ENCODE peak calls at places on chromosomes 13 and 19, in nine cellular contexts. F is AG04449; L is fibroblast of mammary gland; X is suprapubic skin; J is GM06990; P is AG09309; V is lower leg skin; I is CD4-positive, alpha-beta memory T cell; Q is heart right ventricle. U is an unnamed sample.

GRCh38 chr13:61144834-61145593 is 270.6 kb downstream of the PCDH20 start:
- DNase-seq in F (no peak), L (no peak), X (no peak), J (no peak), P (no peak), V (no peak), I (no peak), Q (no peak), U (no peak)

GRCh38 chr19:29831041-29831548 is 19.3 kb downstream of the CCNE1 start:
- DNase-seq in F (no peak), L (no peak), X (peak; percentile 43), J (peak; percentile 31), P (no peak), V (no peak), I (peak; percentile 81), Q (no peak), U (peak; percentile 78)

GRCh38 chr13:44103721-44104490 is 224.2 kb downstream of the LACC1 start:
- DNase-seq in F (no peak), L (no peak), X (no peak), J (no peak), P (no peak), V (no peak), I (no peak), Q (no peak), U (no peak)

GRCh38 chr19:8468761-8469458 is 24.1 kb downstream of the HNRNPM start:
- DNase-seq in F (no peak), L (peak; percentile 69), X (no peak), J (no peak), P (no peak), V (no peak), I (no peak), Q (no peak), U (peak; percentile 69)

GRCh38 chr19:29372921-29373797 is 152.6 kb upstream of the VSTM2B start:
- DNase-seq in F (no peak), L (no peak), X (no peak), J (no peak), P (no peak), V (peak; percentile 60), I (no peak), Q (no peak), U (no peak)

GRCh38 chr13:83377486-83377885 is 504.8 kb downstream of the SLITRK1 start:
- DNase-seq in F (no peak), L (peak; percentile 41), X (no peak), J (no peak), P (no peak), V (no peak), I (no peak), Q (no peak), U (no peak)

GRCh38 chr13:112842343-112842856 is 126.6 kb upstream of the MCF2L start:
- DNase-seq in F (no peak), L (peak; percentile 44), X (no peak), J (no peak), P (no peak), V (no peak), I (no peak), Q (peak; percentile 61), U (no peak)

GRCh38 chr19:54464624-54465266 is 1.2 kb upstream of the LENG9 start:
- DNase-seq in F (no peak), L (peak; percentile 62), X (peak; percentile 96), J (peak; percentile 93), P (no peak), V (peak; percentile 98), I (peak; percentile 61), Q (peak; percentile 88), U (peak; percentile 54)

GRCh38 chr13:111115841-111116500 is 861 bp downstream of the ARHGEF7 start:
- DNase-seq in F (peak; percentile 19), L (peak; percentile 91), X (no peak), J (no peak), P (peak; percentile 77), V (peak; percentile 93), I (no peak), Q (peak; percentile 78), U (no peak)

GRCh38 chr13:97267418-97268059 is 45.4 kb downstream of the MBNL2 start:
- DNase-seq in F (no peak), L (no peak), X (no peak), J (no peak), P (no peak), V (no peak), I (no peak), Q (no peak), U (no peak)

GRCh38 chr19:17677002-17677401 is 11.2 kb downstream of the UNC13A start:
- DNase-seq in F (no peak), L (no peak), X (no peak), J (no peak), P (no peak), V (no peak), I (no peak), Q (no peak), U (no peak)

GRCh38 chr19:5603626-5604025 is 18.9 kb downstream of the SAFB2 start:
- DNase-seq in F (no peak), L (no peak), X (no peak), J (no peak), P (no peak), V (no peak), I (no peak), Q (no peak), U (no peak)

GRCh38 chr13:37109080-37109678 is 3.7 kb upstream of the CSNK1A1L start:
- DNase-seq in F (no peak), L (peak; percentile 65), X (no peak), J (no peak), P (no peak), V (no peak), I (no peak), Q (peak; percentile 23), U (peak; percentile 8)

GRCh38 chr13:74778946-74779345 is 644.7 kb upstream of the KLF12 start:
- DNase-seq in F (no peak), L (peak; percentile 55), X (no peak), J (no peak), P (no peak), V (no peak), I (no peak), Q (no peak), U (no peak)

GRCh38 chr19:18204394-18205179 is 745 bp upstream of the RAB3A start:
- DNase-seq in F (no peak), L (peak; percentile 23), X (no peak), J (no peak), P (no peak), V (no peak), I (no peak), Q (peak; percentile 80), U (peak; percentile 51)

GRCh38 chr13:113273856-113274590 is 23.0 kb upstream of the LAMP1 start:
- DNase-seq in F (peak; percentile 17), L (peak; percentile 81), X (no peak), J (no peak), P (peak; percentile 57), V (no peak), I (no peak), Q (no peak), U (no peak)

GRCh38 chr19:18710186-18710585 is 26.7 kb downstream of the CRTC1 start:
- DNase-seq in F (no peak), L (no peak), X (no peak), J (no peak), P (no peak), V (no peak), I (no peak), Q (no peak), U (no peak)

GRCh38 chr13:45413826-45414312 is 4.3 kb downstream of the SLC25A30 start:
- DNase-seq in F (no peak), L (peak; percentile 37), X (no peak), J (no peak), P (no peak), V (no peak), I (no peak), Q (no peak), U (no peak)

DNA sequence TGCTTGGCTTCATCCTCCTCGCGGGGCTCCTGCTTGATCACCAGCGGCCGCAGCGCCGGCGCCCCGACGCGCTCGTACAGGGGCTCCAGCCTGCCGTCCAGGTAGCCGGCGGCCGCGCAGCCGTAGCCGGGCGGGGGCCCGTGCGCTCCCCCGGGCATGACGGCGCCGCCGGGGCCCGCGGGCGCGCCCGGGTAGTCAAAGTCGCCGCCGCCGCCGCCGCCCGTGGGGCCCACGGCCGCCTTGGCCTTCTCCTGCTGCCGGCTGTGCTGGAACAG is 497 bp downstream of the CEBPA start:
- DNase-seq in F (no peak), L (no peak), X (no peak), J (no peak), P (no peak), V (no peak), I (no peak), Q (no peak), U (no peak)
- H3K4me3 ChIP-seq in F (peak overlapping the region; percentile 45), L (no peak overlapping the region), X (peak overlapping the region; percentile 80), J (peak overlapping the region; percentile 37), P (no peak overlapping the region), V (peak overlapping the region; percentile 39), I (no peak overlapping the region), Q (peak overlapping the region; percentile 54), U (peak overlapping the region; percentile 31)

DNA sequence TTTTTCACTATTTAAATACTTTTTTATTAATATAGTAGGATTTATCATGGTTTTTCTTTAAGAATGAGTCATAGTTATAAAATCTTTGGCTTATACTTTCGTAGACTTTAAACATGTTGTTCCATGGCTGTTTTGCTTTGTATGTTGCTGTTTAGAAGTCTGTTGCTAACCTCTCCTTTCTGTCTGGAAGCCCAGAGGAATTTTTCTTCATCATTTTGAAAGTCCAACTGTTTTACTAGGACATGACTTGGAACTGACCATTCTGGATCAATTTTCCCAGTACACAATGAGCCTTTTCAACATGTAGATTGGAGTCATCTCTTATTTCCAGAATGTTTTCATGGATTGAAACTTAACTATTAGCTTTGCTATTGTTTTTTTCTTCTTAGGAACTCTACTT is 7.9 kb downstream of the CAB39L start:
- DNase-seq in F (no peak), L (peak; percentile 56), X (no peak), J (no peak), P (no peak), V (no peak), I (no peak), Q (no peak), U (no peak)
- H3K4me3 ChIP-seq in F (no peak overlapping the region), L (no peak overlapping the region), X (no peak overlapping the region), J (no peak overlapping the region), P (no peak overlapping the region), V (no peak overlapping the region), I (no peak overlapping the region), Q (no peak overlapping the region), U (no peak overlapping the region)

DNA sequence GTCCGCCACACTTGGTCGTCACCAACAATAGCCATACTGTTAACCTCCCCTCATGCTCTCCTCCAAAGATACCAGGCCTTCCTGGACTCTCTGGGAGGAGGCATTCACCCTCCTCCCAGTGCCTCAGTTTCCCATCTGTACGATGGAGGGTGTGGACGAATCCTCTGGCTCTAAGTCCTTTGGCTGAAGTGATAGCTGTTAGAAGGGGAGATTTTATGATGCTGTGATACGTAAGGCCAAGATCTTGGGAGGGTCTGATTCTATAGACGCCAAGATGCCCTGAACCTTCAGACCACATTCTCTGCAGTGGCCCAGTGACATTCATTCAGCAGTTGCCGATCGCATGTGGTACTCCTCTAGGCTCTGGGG is 14.8 kb upstream of the NOP53 start:
- DNase-seq in F (no peak), L (no peak), X (no peak), J (no peak), P (no peak), V (no peak), I (no peak), Q (no peak), U (no peak)
- H3K4me3 ChIP-seq in F (no peak overlapping the region), L (no peak overlapping the region), X (peak overlapping the region; percentile 23), J (no peak overlapping the region), P (no peak overlapping the region), V (no peak overlapping the region), I (no peak overlapping the region), Q (no peak overlapping the region), U (peak overlapping the region; percentile 55)

DNA sequence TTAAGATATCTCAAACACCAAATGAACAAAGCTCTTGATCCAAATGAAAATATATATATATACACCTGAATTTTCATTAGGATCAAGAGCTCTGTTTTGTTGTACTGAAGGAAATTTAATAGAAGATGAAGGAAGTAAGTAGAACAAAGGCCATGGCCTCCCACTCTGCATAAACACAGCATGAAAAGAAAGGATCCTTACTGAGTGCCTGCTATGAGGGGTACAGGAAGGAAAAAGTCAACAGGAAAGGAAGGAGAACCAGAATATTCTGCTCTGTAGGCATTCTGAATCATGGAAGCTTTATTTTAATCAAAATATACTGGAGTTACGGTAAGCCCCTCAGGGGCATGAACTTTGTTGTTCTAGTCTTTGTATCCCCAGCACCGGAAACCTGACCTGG is 22.1 kb downstream of the TMTC4 start:
- DNase-seq in F (no peak), L (no peak), X (no peak), J (no peak), P (no peak), V (no peak), I (no peak), Q (no peak), U (no peak)
- H3K4me3 ChIP-seq in F (no peak overlapping the region), L (no peak overlapping the region), X (no peak overlapping the region), J (no peak overlapping the region), P (no peak overlapping the region), V (no peak overlapping the region), I (no peak overlapping the region), Q (no peak overlapping the region), U (no peak overlapping the region)

U was measured in Jurkat, Clone E6-1.